ENCODE peak calls at places on chromosomes 4 and X, in six cellular contexts. One of them, this sample, is unnamed.

GRCh38 chrX:127317159-127317558 is 497.6 kb downstream of the PRR32 start:
- DNase-seq in H4: no peak
- DNase-seq in endothelial cell: no peak
- DNase-seq in left ventricle myocardium inferior: no peak
- DNase-seq in progenitor cell of endocrine pancreas: no peak
- DNase-seq in nucleus accumbens: no peak
- DNase-seq in this sample: no peak

GRCh38 chrX:116749943-116750342 is 287.2 kb upstream of the CT83 start:
- DNase-seq in H4: peak
- DNase-seq in endothelial cell: no peak
- DNase-seq in left ventricle myocardium inferior: no peak
- DNase-seq in progenitor cell of endocrine pancreas: no peak
- DNase-seq in nucleus accumbens: no peak
- DNase-seq in this sample: peak

GRCh38 chrX:149829751-149830191 is 48.0 kb downstream of the MAGEA9 start:
- DNase-seq in H4: no peak
- DNase-seq in endothelial cell: no peak
- DNase-seq in left ventricle myocardium inferior: no peak
- DNase-seq in progenitor cell of endocrine pancreas: no peak
- DNase-seq in nucleus accumbens: no peak
- DNase-seq in this sample: no peak

GRCh38 chr4:113476800-113477199 is 284.7 kb downstream of the CAMK2D start:
- DNase-seq in H4: no peak
- DNase-seq in endothelial cell: no peak
- DNase-seq in left ventricle myocardium inferior: no peak
- DNase-seq in progenitor cell of endocrine pancreas: no peak
- DNase-seq in nucleus accumbens: no peak
- DNase-seq in this sample: no peak

GRCh38 chr4:4457803-4458550 is 71.1 kb downstream of the NSG1 start:
- DNase-seq in H4: no peak
- DNase-seq in endothelial cell: no peak
- DNase-seq in left ventricle myocardium inferior: no peak
- DNase-seq in progenitor cell of endocrine pancreas: no peak
- DNase-seq in nucleus accumbens: no peak
- DNase-seq in this sample: no peak

GRCh38 chrX:649166-649565 is 18.6 kb downstream of the SHOX start:
- DNase-seq in H4: no peak
- DNase-seq in endothelial cell: no peak
- DNase-seq in left ventricle myocardium inferior: no peak
- DNase-seq in progenitor cell of endocrine pancreas: no peak
- DNase-seq in nucleus accumbens: no peak
- DNase-seq in this sample: no peak

GRCh38 chr4:1207603-1208265 is 35.4 kb upstream of the SPON2 start:
- DNase-seq in H4: no peak
- DNase-seq in endothelial cell: no peak
- DNase-seq in left ventricle myocardium inferior: peak
- DNase-seq in progenitor cell of endocrine pancreas: no peak
- DNase-seq in nucleus accumbens: peak
- DNase-seq in this sample: no peak

GRCh38 chr4:101205878-101206277 is 141.4 kb downstream of the PPP3CA start:
- DNase-seq in H4: peak
- DNase-seq in endothelial cell: no peak
- DNase-seq in left ventricle myocardium inferior: no peak
- DNase-seq in progenitor cell of endocrine pancreas: no peak
- DNase-seq in nucleus accumbens: no peak
- DNase-seq in this sample: no peak

GRCh38 chrX:133633162-133633561 is 217.9 kb upstream of the GPC4 start:
- DNase-seq in H4: no peak
- DNase-seq in endothelial cell: no peak
- DNase-seq in left ventricle myocardium inferior: no peak
- DNase-seq in progenitor cell of endocrine pancreas: no peak
- DNase-seq in nucleus accumbens: no peak
- DNase-seq in this sample: no peak

This sample was measured in SK-MEL-5.